ENCODE peak calls at places on chromosomes 16 and 17, in nine cellular contexts. U, Q, N, E, Z, O, K, F and A are unnamed samples.

GRCh38 chr17:79020631-79021301 is 3.2 kb upstream of the C1QTNF1 start:
- DNase-seq in F (no peak), U (no peak), K (no peak), E (no peak), Q (no peak), Z (no peak), O (no peak), N (no peak), A (no peak)

GRCh38 chr17:57277923-57278604 is 21.7 kb downstream of the MSI2 start:
- DNase-seq in N (no peak), Q (no peak), Z (no peak), O (no peak), E (no peak), F (no peak), U (no peak), K (no peak), A (no peak)

GRCh38 chr17:43021739-43022512 is at the start of gene VAT1:
- DNase-seq in E (peak), N (peak), Z (no peak), O (peak), U (peak), K (peak), Q (peak), F (peak), A (peak)

GRCh38 chr17:33023790-33024189 is 32.1 kb downstream of the SPACA3 start:
- DNase-seq in N (no peak), Z (no peak), F (no peak), E (no peak), K (no peak), Q (no peak), O (no peak), U (no peak), A (no peak)

GRCh38 chr17:46264456-46265198 is 30.3 kb upstream of the LRRC37A start:
- DNase-seq in U (peak), K (no peak), O (no peak), E (no peak), Q (no peak), Z (no peak), N (no peak), F (no peak), A (peak)

GRCh38 chr17:27552467-27552779 is 78.6 kb upstream of the LGALS9 start:
- DNase-seq in K (no peak), O (no peak), N (no peak), Q (no peak), U (peak), Z (no peak), E (no peak), F (no peak), A (no peak)

GRCh38 chr17:1143573-1143972 is 36.2 kb downstream of the ABR start:
- DNase-seq in N (no peak), K (no peak), O (no peak), F (peak), Z (no peak), E (no peak), U (peak), Q (no peak), A (no peak)

GRCh38 chr16:85399583-85400284 is 213.4 kb upstream of the GSE1 start:
- DNase-seq in F (no peak), Z (no peak), Q (no peak), K (no peak), N (peak), E (no peak), U (no peak), O (no peak), A (no peak)

GRCh38 chr17:42675348-42675983 is 1.3 kb downstream of the PLEKHH3 start:
- DNase-seq in F (no peak), N (no peak), Z (no peak), U (no peak), O (no peak), K (no peak), Q (peak), E (peak), A (no peak)

GRCh38 chr16:74743045-74743667 is 31.5 kb downstream of the FA2H start:
- DNase-seq in O (no peak), Q (no peak), Z (no peak), E (no peak), N (no peak), K (no peak), F (no peak), U (peak), A (no peak)

GRCh38 chr16:29974291-29975133 is 844 bp downstream of the TAOK2 start:
- DNase-seq in O (peak), U (no peak), E (no peak), N (no peak), K (peak), F (no peak), Q (peak), Z (no peak), A (no peak)

GRCh38 chr16:67000384-67001158 is 12.2 kb downstream of the CES4A start:
- DNase-seq in Z (peak), K (peak), O (peak), F (peak), Q (peak), E (peak), U (no peak), N (peak), A (peak)

GRCh38 chr16:50303605-50304466 is 37.5 kb downstream of the ADCY7 start:
- DNase-seq in Q (no peak), U (peak), K (no peak), N (peak), Z (no peak), F (no peak), O (no peak), E (no peak), A (no peak)

GRCh38 chr17:81494984-81495383 is 17.6 kb downstream of the ACTG1 start:
- DNase-seq in Z (no peak), F (no peak), Q (no peak), O (no peak), K (no peak), E (no peak), U (no peak), N (no peak), A (no peak)

GRCh38 chr16:3490911-3491629 is 4.2 kb downstream of the C16orf90 start:
- DNase-seq in U (no peak), F (no peak), N (no peak), E (no peak), O (no peak), K (no peak), Z (no peak), Q (no peak), A (no peak)

GRCh38 chr17:74725111-74725510 is 11.9 kb upstream of the RAB37 start:
- DNase-seq in U (no peak), O (no peak), Q (no peak), N (no peak), K (no peak), Z (no peak), E (no peak), F (no peak), A (no peak)

GRCh38 chr17:39761861-39762496 is 24.2 kb downstream of the GRB7 start:
- DNase-seq in E (no peak), Q (no peak), N (no peak), Z (no peak), U (no peak), K (no peak), F (no peak), O (no peak), A (no peak)

GRCh38 chr17:17846645-17847044 is 9.9 kb upstream of the SREBF1 start:
- DNase-seq in F (no peak), O (no peak), N (no peak), Q (no peak), K (no peak), U (no peak), E (no peak), Z (no peak), A (no peak)

GRCh38 chr17:81328489-81328888 is 33.4 kb upstream of the SLC38A10 start:
- DNase-seq in E (no peak), O (no peak), N (no peak), K (no peak), Q (no peak), Z (no peak), U (no peak), F (no peak), A (no peak)

GRCh38 chr17:77308768-77309726 is 168.3 kb downstream of the SEC14L1 start:
- DNase-seq in Z (no peak), F (no peak), E (no peak), O (no peak), N (no peak), Q (no peak), K (no peak), U (peak), A (no peak)

GRCh38 chr17:17906418-17907215 is 65.6 kb downstream of the TOM1L2 start:
- DNase-seq in U (no peak), O (no peak), Q (no peak), Z (no peak), E (no peak), F (no peak), N (no peak), K (no peak), A (no peak)

GRCh38 chr16:52418206-52418605 is 128.7 kb downstream of the TOX3 start:
- DNase-seq in U (no peak), N (no peak), Z (no peak), K (no peak), O (no peak), Q (no peak), F (no peak), E (no peak), A (no peak)

GRCh38 chr17:77637807-77638182 is 320.7 kb upstream of the TNRC6C start:
- DNase-seq in K (no peak), F (peak), Z (no peak), N (no peak), E (no peak), U (no peak), Q (no peak), O (no peak), A (no peak)

GRCh38 chr17:19542247-19542646 is 8.6 kb downstream of the SLC47A1 start:
- DNase-seq in K (no peak), F (no peak), E (no peak), O (no peak), N (no peak), Q (no peak), Z (no peak), U (no peak), A (no peak)

GRCh38 chr17:72345536-72345935 is 224.7 kb downstream of the SOX9 start:
- DNase-seq in U (no peak), Q (no peak), Z (no peak), N (no peak), O (no peak), F (no peak), E (no peak), K (no peak), A (no peak)

GRCh38 chr17:76005263-76006149 is 4.9 kb downstream of the CDK3 start:
- DNase-seq in Z (peak), O (peak), U (no peak), E (peak), K (peak), Q (peak), F (peak), N (peak), A (peak)

GRCh38 chr16:31090540-31090939 is 1.8 kb upstream of the PRSS53 start:
- DNase-seq in Z (no peak), O (no peak), N (no peak), E (no peak), F (no peak), Q (no peak), U (no peak), K (no peak), A (no peak)

GRCh38 chr17:47929218-47930000 is 12.0 kb upstream of the PNPO start:
- DNase-seq in O (no peak), E (no peak), F (no peak), Z (no peak), Q (no peak), K (no peak), U (no peak), N (no peak), A (no peak)

GRCh38 chr16:5073279-5073629 is 1.6 kb downstream of the ALG1 start:
- DNase-seq in E (no peak), F (no peak), O (no peak), Z (no peak), U (no peak), K (no peak), N (no peak), Q (no peak), A (no peak)

GRCh38 chr17:70810609-70811008 is 641.3 kb downstream of the KCNJ2 start:
- DNase-seq in K (no peak), Z (no peak), E (no peak), F (no peak), U (no peak), N (no peak), O (no peak), Q (no peak), A (no peak)

GRCh38 chr17:49861150-49861884 is 13.4 kb upstream of the TAC4 start:
- DNase-seq in N (no peak), E (peak), K (peak), O (peak), U (peak), Q (peak), F (peak), Z (peak), A (peak)